ENCODE peak calls at places on chromosomes 5 and 9, in ten cellular contexts. B is NCI-H1694; N is Peyer's patch; I is activated B cell treated with CpG ODN at 0.5 μM for 24 hours; K is ELR; D is KG1; T is activated CD4-positive, CD25-positive, alpha-beta regulatory T cell; X is AG20443; A is AG08396; J is stimulated activated CD4-positive, alpha-beta T cell treated with anti-CD3 and anti-CD28 coated beads, Interleukin-12 subunit alpha, Interleukin-12 subunit beta, amount 100 ng/mL, for 48 hours. Y is an unnamed sample.

GRCh38 chr9:88574993-88575392 is 40.0 kb downstream of the NXNL2 start:
- DNase-seq in B (no peak), N (no peak), I (no peak), K (peak), D (no peak), T (no peak), X (peak), A (peak), J (no peak), Y (no peak)

GRCh38 chr5:174300118-174300940 is 254.8 kb downstream of the NSG2 start:
- DNase-seq in B (no peak), N (no peak), I (no peak), K (no peak), D (no peak), T (no peak), X (no peak), A (no peak), J (no peak), Y (no peak)

GRCh38 chr9:93225417-93225816 is 41.5 kb downstream of the WNK2 start:
- DNase-seq in B (no peak), N (no peak), I (no peak), K (no peak), D (no peak), T (no peak), X (no peak), A (no peak), J (no peak), Y (no peak)

GRCh38 chr9:114446672-114447450 is 58.4 kb downstream of the WHRN start:
- DNase-seq in B (no peak), N (no peak), I (no peak), K (no peak), D (no peak), T (no peak), X (no peak), A (no peak), J (no peak), Y (no peak)

GRCh38 chr9:94584555-94584954 is 9.1 kb downstream of the FBP2 start:
- DNase-seq in B (no peak), N (peak), I (no peak), K (no peak), D (no peak), T (no peak), X (no peak), A (no peak), J (no peak), Y (no peak)

GRCh38 chr9:1458503-1458902 is 408.3 kb downstream of the DMRT2 start:
- DNase-seq in B (no peak), N (no peak), I (no peak), K (peak), D (no peak), T (no peak), X (peak), A (no peak), J (no peak), Y (peak)

GRCh38 chr5:73796164-73797141 is 170.5 kb downstream of the ARHGEF28 start:
- DNase-seq in B (no peak), N (no peak), I (no peak), K (peak), D (no peak), T (no peak), X (peak), A (peak), J (no peak), Y (peak)

GRCh38 chr9:99011161-99011709 is 67.5 kb downstream of the COL15A1 start:
- DNase-seq in B (no peak), N (no peak), I (no peak), K (peak), D (no peak), T (no peak), X (no peak), A (no peak), J (no peak), Y (no peak)

GRCh38 chr5:106522296-106522695 is 1148.4 kb downstream of the EFNA5 start:
- DNase-seq in B (no peak), N (no peak), I (no peak), K (peak), D (no peak), T (no peak), X (no peak), A (no peak), J (no peak), Y (no peak)

GRCh38 chr5:111972080-111972479 is 215.1 kb upstream of the NREP start:
- DNase-seq in B (no peak), N (no peak), I (no peak), K (no peak), D (no peak), T (no peak), X (no peak), A (no peak), J (no peak), Y (no peak)

GRCh38 chr9:117156771-117157535 is 257.9 kb downstream of the ASTN2 start:
- DNase-seq in B (no peak), N (no peak), I (no peak), K (no peak), D (no peak), T (no peak), X (no peak), A (no peak), J (no peak), Y (no peak)

GRCh38 chr5:156825688-156826087 is 24.4 kb upstream of the PPP1R2B start:
- DNase-seq in B (no peak), N (no peak), I (no peak), K (no peak), D (no peak), T (no peak), X (no peak), A (no peak), J (no peak), Y (no peak)

GRCh38 chr9:87865626-87866025 is 17.1 kb upstream of the SPATA31E1 start:
- DNase-seq in B (no peak), N (no peak), I (no peak), K (peak), D (no peak), T (no peak), X (no peak), A (no peak), J (no peak), Y (no peak)

GRCh38 chr5:132434813-132435286 is 55.7 kb downstream of the IRF1 start:
- DNase-seq in B (no peak), N (peak), I (no peak), K (no peak), D (no peak), T (no peak), X (no peak), A (no peak), J (no peak), Y (no peak)

GRCh38 chr9:76297721-76298239 is 96.4 kb downstream of the RFK start:
- DNase-seq in B (no peak), N (no peak), I (no peak), K (no peak), D (no peak), T (no peak), X (peak), A (peak), J (no peak), Y (no peak)

GRCh38 chr5:59548807-59549357 is 344.6 kb downstream of the PDE4D start:
- DNase-seq in B (no peak), N (no peak), I (no peak), K (no peak), D (no peak), T (no peak), X (no peak), A (no peak), J (no peak), Y (no peak)

GRCh38 chr5:97840643-97841042 is 657.6 kb upstream of the RIOK2 start:
- DNase-seq in B (no peak), N (no peak), I (no peak), K (peak), D (no peak), T (no peak), X (no peak), A (no peak), J (no peak), Y (no peak)

GRCh38 chr5:126965061-126965475 is 65.3 kb downstream of the MARCHF3 start:
- DNase-seq in B (no peak), N (no peak), I (no peak), K (peak), D (no peak), T (no peak), X (peak), A (peak), J (no peak), Y (peak)

GRCh38 chr9:113368960-113369582 is 7.7 kb downstream of the HDHD3 start:
- DNase-seq in B (no peak), N (no peak), I (no peak), K (no peak), D (no peak), T (no peak), X (no peak), A (no peak), J (no peak), Y (no peak)

GRCh38 chr9:93043122-93043521 is 15.4 kb upstream of the SUSD3 start:
- DNase-seq in B (no peak), N (no peak), I (no peak), K (no peak), D (no peak), T (no peak), X (no peak), A (no peak), J (no peak), Y (no peak)

GRCh38 chr5:1648806-1649205 is 125.0 kb upstream of the LPCAT1 start:
- DNase-seq in B (no peak), N (no peak), I (no peak), K (no peak), D (no peak), T (no peak), X (peak), A (no peak), J (no peak), Y (no peak)

GRCh38 chr9:33163433-33164137 is 3.6 kb downstream of the B4GALT1 start:
- DNase-seq in B (no peak), N (no peak), I (no peak), K (no peak), D (no peak), T (no peak), X (no peak), A (no peak), J (no peak), Y (no peak)

GRCh38 chr9:135098400-135099105 is 11.1 kb downstream of the OLFM1 start:
- DNase-seq in B (peak), N (no peak), I (no peak), K (no peak), D (no peak), T (no peak), X (peak), A (peak), J (no peak), Y (no peak)

GRCh38 chr5:65359981-65360380 is 121.7 kb downstream of the ADAMTS6 start:
- DNase-seq in B (peak), N (no peak), I (no peak), K (no peak), D (no peak), T (no peak), X (no peak), A (no peak), J (no peak), Y (no peak)

GRCh38 chr9:81344366-81344765 is 345.0 kb downstream of the TLE1 start:
- DNase-seq in B (no peak), N (no peak), I (no peak), K (no peak), D (no peak), T (no peak), X (no peak), A (no peak), J (no peak), Y (no peak)

GRCh38 chr9:131982102-131982501 is 97.6 kb downstream of the MED27 start:
- DNase-seq in B (no peak), N (no peak), I (no peak), K (no peak), D (no peak), T (no peak), X (no peak), A (no peak), J (no peak), Y (no peak)

GRCh38 chr5:53481887-53482716 is 1.7 kb downstream of the FST start:
- DNase-seq in B (no peak), N (peak), I (peak), K (peak), D (no peak), T (peak), X (peak), A (peak), J (peak), Y (no peak)

GRCh38 chr9:76800901-76801300 is 36.7 kb downstream of the PCA3 start:
- DNase-seq in B (no peak), N (no peak), I (no peak), K (no peak), D (no peak), T (no peak), X (no peak), A (no peak), J (no peak), Y (no peak)

GRCh38 chr9:126497673-126498255 is 116.0 kb upstream of the LMX1B start:
- DNase-seq in B (no peak), N (no peak), I (no peak), K (no peak), D (no peak), T (no peak), X (no peak), A (no peak), J (no peak), Y (no peak)

GRCh38 chr5:66207800-66208561 is 63.9 kb downstream of the SREK1 start:
- DNase-seq in B (no peak), N (no peak), I (no peak), K (no peak), D (no peak), T (no peak), X (no peak), A (no peak), J (no peak), Y (peak)

GRCh38 chr9:88258587-88258986 is 120.3 kb upstream of the SPATA31C2 start:
- DNase-seq in B (no peak), N (no peak), I (no peak), K (no peak), D (no peak), T (no peak), X (peak), A (peak), J (no peak), Y (no peak)

GRCh38 chr9:110125207-110125751 is 82.7 kb downstream of the C9orf152 start:
- DNase-seq in B (no peak), N (peak), I (no peak), K (peak), D (no peak), T (no peak), X (peak), A (peak), J (no peak), Y (peak)

GRCh38 chr9:81395301-81396054 is 293.9 kb downstream of the TLE1 start:
- DNase-seq in B (no peak), N (no peak), I (no peak), K (no peak), D (no peak), T (no peak), X (no peak), A (no peak), J (no peak), Y (no peak)

GRCh38 chr9:117957267-117957666 is 253.1 kb downstream of the TLR4 start:
- DNase-seq in B (no peak), N (no peak), I (no peak), K (no peak), D (no peak), T (no peak), X (no peak), A (no peak), J (no peak), Y (no peak)

GRCh38 chr5:159826351-159827222 is 89.7 kb upstream of the ADRA1B start:
- DNase-seq in B (no peak), N (peak), I (no peak), K (peak), D (no peak), T (no peak), X (peak), A (peak), J (no peak), Y (peak)

GRCh38 chr9:16032799-16033198 is 480.0 kb downstream of the CCDC171 start:
- DNase-seq in B (no peak), N (no peak), I (no peak), K (peak), D (no peak), T (no peak), X (no peak), A (no peak), J (no peak), Y (no peak)